ENCODE peak calls at places on chromosome 12, in eight cellular contexts. One of them, this sample, is unnamed.

GRCh38 chr12:356276-356988 is 32.7 kb downstream of the KDM5A start:
- DNase-seq in dorsolateral prefrontal cortex: no peak
- DNase-seq in fibroblast of pulmonary artery: peak; percentile 3
- DNase-seq in right lobe of liver: no peak
- DNase-seq in stimulated activated CD4-positive, alpha-beta T cell treated with anti-CD3 and anti-CD28 coated beads, Interleukin-2, amount 100 ng/mL, for 24 hours: no peak
- DNase-seq in esophagus squamous epithelium: no peak
- DNase-seq in lower leg skin: no peak
- DNase-seq in activated CD4-positive, alpha-beta T cell treated with anti-CD3 and anti-CD28 coated beads, Interleukin-2, amount 50 U/mL, for 4 hours: no peak
- DNase-seq in this sample: no peak

GRCh38 chr12:14959916-14960315 is 1.5 kb downstream of the ARHGDIB start:
- DNase-seq in dorsolateral prefrontal cortex: no peak
- DNase-seq in fibroblast of pulmonary artery: no peak
- DNase-seq in right lobe of liver: no peak
- DNase-seq in stimulated activated CD4-positive, alpha-beta T cell treated with anti-CD3 and anti-CD28 coated beads, Interleukin-2, amount 100 ng/mL, for 24 hours: no peak
- DNase-seq in esophagus squamous epithelium: no peak
- DNase-seq in lower leg skin: no peak
- DNase-seq in activated CD4-positive, alpha-beta T cell treated with anti-CD3 and anti-CD28 coated beads, Interleukin-2, amount 50 U/mL, for 4 hours: no peak
- DNase-seq in this sample: no peak

GRCh38 chr12:105986779-105987686 is 151.7 kb downstream of the NUAK1 start:
- DNase-seq in dorsolateral prefrontal cortex: no peak
- DNase-seq in fibroblast of pulmonary artery: peak; percentile 93
- DNase-seq in right lobe of liver: no peak
- DNase-seq in stimulated activated CD4-positive, alpha-beta T cell treated with anti-CD3 and anti-CD28 coated beads, Interleukin-2, amount 100 ng/mL, for 24 hours: no peak
- DNase-seq in esophagus squamous epithelium: no peak
- DNase-seq in lower leg skin: no peak
- DNase-seq in activated CD4-positive, alpha-beta T cell treated with anti-CD3 and anti-CD28 coated beads, Interleukin-2, amount 50 U/mL, for 4 hours: no peak
- DNase-seq in this sample: no peak

GRCh38 chr12:109115758-109116610 is at the start of gene ACACB:
- DNase-seq in dorsolateral prefrontal cortex: peak; percentile 79
- DNase-seq in fibroblast of pulmonary artery: no peak
- DNase-seq in right lobe of liver: peak; percentile 75
- DNase-seq in stimulated activated CD4-positive, alpha-beta T cell treated with anti-CD3 and anti-CD28 coated beads, Interleukin-2, amount 100 ng/mL, for 24 hours: no peak
- DNase-seq in esophagus squamous epithelium: no peak
- DNase-seq in lower leg skin: no peak
- DNase-seq in activated CD4-positive, alpha-beta T cell treated with anti-CD3 and anti-CD28 coated beads, Interleukin-2, amount 50 U/mL, for 4 hours: no peak
- DNase-seq in this sample: no peak

GRCh38 chr12:106108187-106108816 is 30.5 kb downstream of the NUAK1 start:
- DNase-seq in dorsolateral prefrontal cortex: no peak
- DNase-seq in fibroblast of pulmonary artery: peak; percentile 90
- DNase-seq in right lobe of liver: no peak
- DNase-seq in stimulated activated CD4-positive, alpha-beta T cell treated with anti-CD3 and anti-CD28 coated beads, Interleukin-2, amount 100 ng/mL, for 24 hours: no peak
- DNase-seq in esophagus squamous epithelium: no peak
- DNase-seq in lower leg skin: no peak
- DNase-seq in activated CD4-positive, alpha-beta T cell treated with anti-CD3 and anti-CD28 coated beads, Interleukin-2, amount 50 U/mL, for 4 hours: no peak
- DNase-seq in this sample: peak; percentile 83

GRCh38 chr12:12626471-12626870 is 14.8 kb downstream of the CREBL2 start:
- DNase-seq in dorsolateral prefrontal cortex: no peak
- DNase-seq in fibroblast of pulmonary artery: no peak
- DNase-seq in right lobe of liver: no peak
- DNase-seq in stimulated activated CD4-positive, alpha-beta T cell treated with anti-CD3 and anti-CD28 coated beads, Interleukin-2, amount 100 ng/mL, for 24 hours: no peak
- DNase-seq in esophagus squamous epithelium: no peak
- DNase-seq in lower leg skin: no peak
- DNase-seq in activated CD4-positive, alpha-beta T cell treated with anti-CD3 and anti-CD28 coated beads, Interleukin-2, amount 50 U/mL, for 4 hours: no peak
- DNase-seq in this sample: no peak

GRCh38 chr12:70535896-70536374 is 101.3 kb downstream of the PTPRB start:
- DNase-seq in dorsolateral prefrontal cortex: peak; percentile 87
- DNase-seq in fibroblast of pulmonary artery: peak; percentile 73
- DNase-seq in right lobe of liver: no peak
- DNase-seq in stimulated activated CD4-positive, alpha-beta T cell treated with anti-CD3 and anti-CD28 coated beads, Interleukin-2, amount 100 ng/mL, for 24 hours: no peak
- DNase-seq in esophagus squamous epithelium: no peak
- DNase-seq in lower leg skin: no peak
- DNase-seq in activated CD4-positive, alpha-beta T cell treated with anti-CD3 and anti-CD28 coated beads, Interleukin-2, amount 50 U/mL, for 4 hours: no peak
- DNase-seq in this sample: no peak

GRCh38 chr12:106288510-106289195 is 13.9 kb upstream of the TCP11L2 start:
- DNase-seq in dorsolateral prefrontal cortex: no peak
- DNase-seq in fibroblast of pulmonary artery: peak; percentile 95
- DNase-seq in right lobe of liver: no peak
- DNase-seq in stimulated activated CD4-positive, alpha-beta T cell treated with anti-CD3 and anti-CD28 coated beads, Interleukin-2, amount 100 ng/mL, for 24 hours: peak; percentile 22
- DNase-seq in esophagus squamous epithelium: no peak
- DNase-seq in lower leg skin: no peak
- DNase-seq in activated CD4-positive, alpha-beta T cell treated with anti-CD3 and anti-CD28 coated beads, Interleukin-2, amount 50 U/mL, for 4 hours: peak; percentile 3
- DNase-seq in this sample: no peak

GRCh38 chr12:108691995-108692808 is 39.1 kb downstream of the CORO1C start:
- DNase-seq in dorsolateral prefrontal cortex: peak; percentile 79
- DNase-seq in fibroblast of pulmonary artery: peak; percentile 31
- DNase-seq in right lobe of liver: no peak
- DNase-seq in stimulated activated CD4-positive, alpha-beta T cell treated with anti-CD3 and anti-CD28 coated beads, Interleukin-2, amount 100 ng/mL, for 24 hours: no peak
- DNase-seq in esophagus squamous epithelium: no peak
- DNase-seq in lower leg skin: no peak
- DNase-seq in activated CD4-positive, alpha-beta T cell treated with anti-CD3 and anti-CD28 coated beads, Interleukin-2, amount 50 U/mL, for 4 hours: no peak
- DNase-seq in this sample: no peak

GRCh38 chr12:66269142-66269541 is 33.2 kb upstream of the HELB start:
- DNase-seq in dorsolateral prefrontal cortex: no peak
- DNase-seq in fibroblast of pulmonary artery: no peak
- DNase-seq in right lobe of liver: no peak
- DNase-seq in stimulated activated CD4-positive, alpha-beta T cell treated with anti-CD3 and anti-CD28 coated beads, Interleukin-2, amount 100 ng/mL, for 24 hours: no peak
- DNase-seq in esophagus squamous epithelium: no peak
- DNase-seq in lower leg skin: no peak
- DNase-seq in activated CD4-positive, alpha-beta T cell treated with anti-CD3 and anti-CD28 coated beads, Interleukin-2, amount 50 U/mL, for 4 hours: no peak
- DNase-seq in this sample: no peak

GRCh38 chr12:8563383-8563782 is 22.7 kb upstream of the CLEC4E start:
- DNase-seq in dorsolateral prefrontal cortex: no peak
- DNase-seq in fibroblast of pulmonary artery: no peak
- DNase-seq in right lobe of liver: no peak
- DNase-seq in stimulated activated CD4-positive, alpha-beta T cell treated with anti-CD3 and anti-CD28 coated beads, Interleukin-2, amount 100 ng/mL, for 24 hours: no peak
- DNase-seq in esophagus squamous epithelium: no peak
- DNase-seq in lower leg skin: no peak
- DNase-seq in activated CD4-positive, alpha-beta T cell treated with anti-CD3 and anti-CD28 coated beads, Interleukin-2, amount 50 U/mL, for 4 hours: no peak
- DNase-seq in this sample: no peak

GRCh38 chr12:66235626-66236281 is 46.7 kb downstream of the IRAK3 start:
- DNase-seq in dorsolateral prefrontal cortex: no peak
- DNase-seq in fibroblast of pulmonary artery: peak; percentile 27
- DNase-seq in right lobe of liver: no peak
- DNase-seq in stimulated activated CD4-positive, alpha-beta T cell treated with anti-CD3 and anti-CD28 coated beads, Interleukin-2, amount 100 ng/mL, for 24 hours: no peak
- DNase-seq in esophagus squamous epithelium: no peak
- DNase-seq in lower leg skin: no peak
- DNase-seq in activated CD4-positive, alpha-beta T cell treated with anti-CD3 and anti-CD28 coated beads, Interleukin-2, amount 50 U/mL, for 4 hours: no peak
- DNase-seq in this sample: no peak

GRCh38 chr12:52119398-52120254 is 40.1 kb downstream of the SMIM41 start:
- DNase-seq in dorsolateral prefrontal cortex: no peak
- DNase-seq in fibroblast of pulmonary artery: peak; percentile 16
- DNase-seq in right lobe of liver: peak; percentile 69
- DNase-seq in stimulated activated CD4-positive, alpha-beta T cell treated with anti-CD3 and anti-CD28 coated beads, Interleukin-2, amount 100 ng/mL, for 24 hours: peak; percentile 54
- DNase-seq in esophagus squamous epithelium: no peak
- DNase-seq in lower leg skin: peak; percentile 84
- DNase-seq in activated CD4-positive, alpha-beta T cell treated with anti-CD3 and anti-CD28 coated beads, Interleukin-2, amount 50 U/mL, for 4 hours: no peak
- DNase-seq in this sample: peak; percentile 96

GRCh38 chr12:42468341-42468821 is 121.2 kb downstream of the PRICKLE1 start:
- DNase-seq in dorsolateral prefrontal cortex: peak; percentile 30
- DNase-seq in fibroblast of pulmonary artery: no peak
- DNase-seq in right lobe of liver: no peak
- DNase-seq in stimulated activated CD4-positive, alpha-beta T cell treated with anti-CD3 and anti-CD28 coated beads, Interleukin-2, amount 100 ng/mL, for 24 hours: no peak
- DNase-seq in esophagus squamous epithelium: no peak
- DNase-seq in lower leg skin: no peak
- DNase-seq in activated CD4-positive, alpha-beta T cell treated with anti-CD3 and anti-CD28 coated beads, Interleukin-2, amount 50 U/mL, for 4 hours: no peak
- DNase-seq in this sample: no peak

GRCh38 chr12:79973774-79974173 is 38.9 kb upstream of the PPP1R12A start:
- DNase-seq in dorsolateral prefrontal cortex: no peak
- DNase-seq in fibroblast of pulmonary artery: no peak
- DNase-seq in right lobe of liver: no peak
- DNase-seq in stimulated activated CD4-positive, alpha-beta T cell treated with anti-CD3 and anti-CD28 coated beads, Interleukin-2, amount 100 ng/mL, for 24 hours: no peak
- DNase-seq in esophagus squamous epithelium: no peak
- DNase-seq in lower leg skin: no peak
- DNase-seq in activated CD4-positive, alpha-beta T cell treated with anti-CD3 and anti-CD28 coated beads, Interleukin-2, amount 50 U/mL, for 4 hours: no peak
- DNase-seq in this sample: no peak

GRCh38 chr12:70840966-70841365 is 79.6 kb downstream of the PTPRR start:
- DNase-seq in dorsolateral prefrontal cortex: no peak
- DNase-seq in fibroblast of pulmonary artery: no peak
- DNase-seq in right lobe of liver: no peak
- DNase-seq in stimulated activated CD4-positive, alpha-beta T cell treated with anti-CD3 and anti-CD28 coated beads, Interleukin-2, amount 100 ng/mL, for 24 hours: no peak
- DNase-seq in esophagus squamous epithelium: no peak
- DNase-seq in lower leg skin: no peak
- DNase-seq in activated CD4-positive, alpha-beta T cell treated with anti-CD3 and anti-CD28 coated beads, Interleukin-2, amount 50 U/mL, for 4 hours: no peak
- DNase-seq in this sample: no peak

GRCh38 chr12:108289342-108290131 is 49.6 kb downstream of the CMKLR1 start:
- DNase-seq in dorsolateral prefrontal cortex: peak; percentile 47
- DNase-seq in fibroblast of pulmonary artery: no peak
- DNase-seq in right lobe of liver: no peak
- DNase-seq in stimulated activated CD4-positive, alpha-beta T cell treated with anti-CD3 and anti-CD28 coated beads, Interleukin-2, amount 100 ng/mL, for 24 hours: no peak
- DNase-seq in esophagus squamous epithelium: no peak
- DNase-seq in lower leg skin: peak; percentile 93
- DNase-seq in activated CD4-positive, alpha-beta T cell treated with anti-CD3 and anti-CD28 coated beads, Interleukin-2, amount 50 U/mL, for 4 hours: no peak
- DNase-seq in this sample: no peak

GRCh38 chr12:105554856-105555255 is 224.4 kb downstream of the C12orf75 start:
- DNase-seq in dorsolateral prefrontal cortex: no peak
- DNase-seq in fibroblast of pulmonary artery: no peak
- DNase-seq in right lobe of liver: no peak
- DNase-seq in stimulated activated CD4-positive, alpha-beta T cell treated with anti-CD3 and anti-CD28 coated beads, Interleukin-2, amount 100 ng/mL, for 24 hours: no peak
- DNase-seq in esophagus squamous epithelium: no peak
- DNase-seq in lower leg skin: no peak
- DNase-seq in activated CD4-positive, alpha-beta T cell treated with anti-CD3 and anti-CD28 coated beads, Interleukin-2, amount 50 U/mL, for 4 hours: no peak
- DNase-seq in this sample: no peak

GRCh38 chr12:100827901-100828520 is 33.4 kb downstream of the ANO4 start:
- DNase-seq in dorsolateral prefrontal cortex: no peak
- DNase-seq in fibroblast of pulmonary artery: peak; percentile 72
- DNase-seq in right lobe of liver: no peak
- DNase-seq in stimulated activated CD4-positive, alpha-beta T cell treated with anti-CD3 and anti-CD28 coated beads, Interleukin-2, amount 100 ng/mL, for 24 hours: no peak
- DNase-seq in esophagus squamous epithelium: no peak
- DNase-seq in lower leg skin: no peak
- DNase-seq in activated CD4-positive, alpha-beta T cell treated with anti-CD3 and anti-CD28 coated beads, Interleukin-2, amount 50 U/mL, for 4 hours: no peak
- DNase-seq in this sample: no peak

GRCh38 chr12:5188413-5188930 is 144.8 kb downstream of the KCNA5 start:
- DNase-seq in dorsolateral prefrontal cortex: no peak
- DNase-seq in fibroblast of pulmonary artery: no peak
- DNase-seq in right lobe of liver: no peak
- DNase-seq in stimulated activated CD4-positive, alpha-beta T cell treated with anti-CD3 and anti-CD28 coated beads, Interleukin-2, amount 100 ng/mL, for 24 hours: no peak
- DNase-seq in esophagus squamous epithelium: no peak
- DNase-seq in lower leg skin: no peak
- DNase-seq in activated CD4-positive, alpha-beta T cell treated with anti-CD3 and anti-CD28 coated beads, Interleukin-2, amount 50 U/mL, for 4 hours: no peak
- DNase-seq in this sample: no peak

GRCh38 chr12:119730381-119730780 is 62.4 kb downstream of the PRKAB1 start:
- DNase-seq in dorsolateral prefrontal cortex: no peak
- DNase-seq in fibroblast of pulmonary artery: no peak
- DNase-seq in right lobe of liver: no peak
- DNase-seq in stimulated activated CD4-positive, alpha-beta T cell treated with anti-CD3 and anti-CD28 coated beads, Interleukin-2, amount 100 ng/mL, for 24 hours: no peak
- DNase-seq in esophagus squamous epithelium: no peak
- DNase-seq in lower leg skin: no peak
- DNase-seq in activated CD4-positive, alpha-beta T cell treated with anti-CD3 and anti-CD28 coated beads, Interleukin-2, amount 50 U/mL, for 4 hours: no peak
- DNase-seq in this sample: no peak

GRCh38 chr12:1949771-1950470 is 31.5 kb upstream of the CACNA2D4 start:
- DNase-seq in dorsolateral prefrontal cortex: peak; percentile 58
- DNase-seq in fibroblast of pulmonary artery: no peak
- DNase-seq in right lobe of liver: no peak
- DNase-seq in stimulated activated CD4-positive, alpha-beta T cell treated with anti-CD3 and anti-CD28 coated beads, Interleukin-2, amount 100 ng/mL, for 24 hours: no peak
- DNase-seq in esophagus squamous epithelium: no peak
- DNase-seq in lower leg skin: no peak
- DNase-seq in activated CD4-positive, alpha-beta T cell treated with anti-CD3 and anti-CD28 coated beads, Interleukin-2, amount 50 U/mL, for 4 hours: no peak
- DNase-seq in this sample: peak; percentile 31

GRCh38 chr12:95117178-95117599 is 43.8 kb upstream of the NR2C1 start:
- DNase-seq in dorsolateral prefrontal cortex: peak; percentile 76
- DNase-seq in fibroblast of pulmonary artery: peak; percentile 85
- DNase-seq in right lobe of liver: peak; percentile 35
- DNase-seq in stimulated activated CD4-positive, alpha-beta T cell treated with anti-CD3 and anti-CD28 coated beads, Interleukin-2, amount 100 ng/mL, for 24 hours: peak; percentile 55
- DNase-seq in esophagus squamous epithelium: no peak
- DNase-seq in lower leg skin: no peak
- DNase-seq in activated CD4-positive, alpha-beta T cell treated with anti-CD3 and anti-CD28 coated beads, Interleukin-2, amount 50 U/mL, for 4 hours: peak; percentile 54
- DNase-seq in this sample: no peak

GRCh38 chr12:64522807-64523206 is 70.9 kb downstream of the TBK1 start:
- DNase-seq in dorsolateral prefrontal cortex: no peak
- DNase-seq in fibroblast of pulmonary artery: no peak
- DNase-seq in right lobe of liver: no peak
- DNase-seq in stimulated activated CD4-positive, alpha-beta T cell treated with anti-CD3 and anti-CD28 coated beads, Interleukin-2, amount 100 ng/mL, for 24 hours: no peak
- DNase-seq in esophagus squamous epithelium: no peak
- DNase-seq in lower leg skin: no peak
- DNase-seq in activated CD4-positive, alpha-beta T cell treated with anti-CD3 and anti-CD28 coated beads, Interleukin-2, amount 50 U/mL, for 4 hours: no peak
- DNase-seq in this sample: no peak

GRCh38 chr12:632102-632696 is 31.0 kb downstream of the NINJ2 start:
- DNase-seq in dorsolateral prefrontal cortex: no peak
- DNase-seq in fibroblast of pulmonary artery: peak; percentile 82
- DNase-seq in right lobe of liver: no peak
- DNase-seq in stimulated activated CD4-positive, alpha-beta T cell treated with anti-CD3 and anti-CD28 coated beads, Interleukin-2, amount 100 ng/mL, for 24 hours: no peak
- DNase-seq in esophagus squamous epithelium: no peak
- DNase-seq in lower leg skin: no peak
- DNase-seq in activated CD4-positive, alpha-beta T cell treated with anti-CD3 and anti-CD28 coated beads, Interleukin-2, amount 50 U/mL, for 4 hours: no peak
- DNase-seq in this sample: peak; percentile 54

GRCh38 chr12:27425306-27425705 is 21.2 kb upstream of the SMCO2 start:
- DNase-seq in dorsolateral prefrontal cortex: no peak
- DNase-seq in fibroblast of pulmonary artery: peak; percentile 84
- DNase-seq in right lobe of liver: no peak
- DNase-seq in stimulated activated CD4-positive, alpha-beta T cell treated with anti-CD3 and anti-CD28 coated beads, Interleukin-2, amount 100 ng/mL, for 24 hours: no peak
- DNase-seq in esophagus squamous epithelium: no peak
- DNase-seq in lower leg skin: no peak
- DNase-seq in activated CD4-positive, alpha-beta T cell treated with anti-CD3 and anti-CD28 coated beads, Interleukin-2, amount 50 U/mL, for 4 hours: no peak
- DNase-seq in this sample: no peak

GRCh38 chr12:67161322-67161918 is 107.7 kb upstream of the CAND1 start:
- DNase-seq in dorsolateral prefrontal cortex: no peak
- DNase-seq in fibroblast of pulmonary artery: peak; percentile 50
- DNase-seq in right lobe of liver: no peak
- DNase-seq in stimulated activated CD4-positive, alpha-beta T cell treated with anti-CD3 and anti-CD28 coated beads, Interleukin-2, amount 100 ng/mL, for 24 hours: peak; percentile 31
- DNase-seq in esophagus squamous epithelium: no peak
- DNase-seq in lower leg skin: no peak
- DNase-seq in activated CD4-positive, alpha-beta T cell treated with anti-CD3 and anti-CD28 coated beads, Interleukin-2, amount 50 U/mL, for 4 hours: peak; percentile 17
- DNase-seq in this sample: peak; percentile 46

GRCh38 chr12:27284751-27285150 is 40.7 kb downstream of the STK38L start:
- DNase-seq in dorsolateral prefrontal cortex: no peak
- DNase-seq in fibroblast of pulmonary artery: peak; percentile 80
- DNase-seq in right lobe of liver: no peak
- DNase-seq in stimulated activated CD4-positive, alpha-beta T cell treated with anti-CD3 and anti-CD28 coated beads, Interleukin-2, amount 100 ng/mL, for 24 hours: no peak
- DNase-seq in esophagus squamous epithelium: no peak
- DNase-seq in lower leg skin: no peak
- DNase-seq in activated CD4-positive, alpha-beta T cell treated with anti-CD3 and anti-CD28 coated beads, Interleukin-2, amount 50 U/mL, for 4 hours: no peak
- DNase-seq in this sample: no peak

GRCh38 chr12:110245278-110245868 is 35.7 kb upstream of the ATP2A2 start:
- DNase-seq in dorsolateral prefrontal cortex: no peak
- DNase-seq in fibroblast of pulmonary artery: no peak
- DNase-seq in right lobe of liver: peak; percentile 84
- DNase-seq in stimulated activated CD4-positive, alpha-beta T cell treated with anti-CD3 and anti-CD28 coated beads, Interleukin-2, amount 100 ng/mL, for 24 hours: peak; percentile 62
- DNase-seq in esophagus squamous epithelium: no peak
- DNase-seq in lower leg skin: no peak
- DNase-seq in activated CD4-positive, alpha-beta T cell treated with anti-CD3 and anti-CD28 coated beads, Interleukin-2, amount 50 U/mL, for 4 hours: peak; percentile 42
- DNase-seq in this sample: peak; percentile 78

GRCh38 chr12:122318607-122319311 is 52.5 kb upstream of the VPS33A start:
- DNase-seq in dorsolateral prefrontal cortex: no peak
- DNase-seq in fibroblast of pulmonary artery: peak; percentile 99
- DNase-seq in right lobe of liver: no peak
- DNase-seq in stimulated activated CD4-positive, alpha-beta T cell treated with anti-CD3 and anti-CD28 coated beads, Interleukin-2, amount 100 ng/mL, for 24 hours: no peak
- DNase-seq in esophagus squamous epithelium: no peak
- DNase-seq in lower leg skin: peak; percentile 21
- DNase-seq in activated CD4-positive, alpha-beta T cell treated with anti-CD3 and anti-CD28 coated beads, Interleukin-2, amount 50 U/mL, for 4 hours: no peak
- DNase-seq in this sample: no peak

GRCh38 chr12:65194949-65195348 is 25.6 kb downstream of the LEMD3 start:
- DNase-seq in dorsolateral prefrontal cortex: no peak
- DNase-seq in fibroblast of pulmonary artery: no peak
- DNase-seq in right lobe of liver: no peak
- DNase-seq in stimulated activated CD4-positive, alpha-beta T cell treated with anti-CD3 and anti-CD28 coated beads, Interleukin-2, amount 100 ng/mL, for 24 hours: no peak
- DNase-seq in esophagus squamous epithelium: no peak
- DNase-seq in lower leg skin: no peak
- DNase-seq in activated CD4-positive, alpha-beta T cell treated with anti-CD3 and anti-CD28 coated beads, Interleukin-2, amount 50 U/mL, for 4 hours: no peak
- DNase-seq in this sample: no peak

GRCh38 chr12:1890810-1891209 is 27.6 kb downstream of the CACNA2D4 start:
- DNase-seq in dorsolateral prefrontal cortex: no peak
- DNase-seq in fibroblast of pulmonary artery: no peak
- DNase-seq in right lobe of liver: no peak
- DNase-seq in stimulated activated CD4-positive, alpha-beta T cell treated with anti-CD3 and anti-CD28 coated beads, Interleukin-2, amount 100 ng/mL, for 24 hours: no peak
- DNase-seq in esophagus squamous epithelium: no peak
- DNase-seq in lower leg skin: no peak
- DNase-seq in activated CD4-positive, alpha-beta T cell treated with anti-CD3 and anti-CD28 coated beads, Interleukin-2, amount 50 U/mL, for 4 hours: no peak
- DNase-seq in this sample: no peak

GRCh38 chr12:111792155-111792876 is 25.6 kb downstream of the ALDH2 start:
- DNase-seq in dorsolateral prefrontal cortex: no peak
- DNase-seq in fibroblast of pulmonary artery: no peak
- DNase-seq in right lobe of liver: peak; percentile 88
- DNase-seq in stimulated activated CD4-positive, alpha-beta T cell treated with anti-CD3 and anti-CD28 coated beads, Interleukin-2, amount 100 ng/mL, for 24 hours: peak; percentile 5
- DNase-seq in esophagus squamous epithelium: no peak
- DNase-seq in lower leg skin: no peak
- DNase-seq in activated CD4-positive, alpha-beta T cell treated with anti-CD3 and anti-CD28 coated beads, Interleukin-2, amount 50 U/mL, for 4 hours: no peak
- DNase-seq in this sample: peak; percentile 52

GRCh38 chr12:53078425-53079225 is 565 bp downstream of the SPRYD3 start:
- DNase-seq in dorsolateral prefrontal cortex: peak; percentile 38
- DNase-seq in fibroblast of pulmonary artery: no peak
- DNase-seq in right lobe of liver: no peak
- DNase-seq in stimulated activated CD4-positive, alpha-beta T cell treated with anti-CD3 and anti-CD28 coated beads, Interleukin-2, amount 100 ng/mL, for 24 hours: no peak
- DNase-seq in esophagus squamous epithelium: no peak
- DNase-seq in lower leg skin: no peak
- DNase-seq in activated CD4-positive, alpha-beta T cell treated with anti-CD3 and anti-CD28 coated beads, Interleukin-2, amount 50 U/mL, for 4 hours: peak; percentile 48
- DNase-seq in this sample: no peak